ENCODE peak calls at places on chromosomes 11 and 22, in five cellular contexts. W is activated naive CD8-positive, alpha-beta T cell treated with anti-CD3 and anti-CD28 coated beads, Interleukin-2, amount 50 U/mL, for 24 hours; I is T follicular helper cell; E is T-helper 9 cell; T is activated CD4-positive, alpha-beta T cell treated with anti-CD3 and anti-CD28 coated beads for 24 hours. L is an unnamed sample.

GRCh38 chr22:29306830-29307657 is 594 bp downstream of the GAS2L1 start:
- DNase-seq in W (no peak), I (peak; percentile 22), E (peak; percentile 32), T (no peak), L (peak; percentile 72)

GRCh38 chr11:63906585-63906984 is 10.4 kb downstream of the RCOR2 start:
- DNase-seq in W (peak; percentile 60), I (peak; percentile 49), E (peak; percentile 60), T (peak; percentile 38), L (no peak)

GRCh38 chr11:4018641-4019040 is 76.0 kb upstream of the RRM1 start:
- DNase-seq in W (no peak), I (no peak), E (no peak), T (no peak), L (no peak)

GRCh38 chr11:84981296-84981695 is 645.8 kb downstream of the DLG2 start:
- DNase-seq in W (no peak), I (no peak), E (no peak), T (no peak), L (no peak)

GRCh38 chr11:6736495-6737121 is 35.2 kb downstream of the OR2AG2 start:
- DNase-seq in W (no peak), I (no peak), E (no peak), T (no peak), L (no peak)

GRCh38 chr11:43285826-43286225 is 26.0 kb upstream of the API5 start:
- DNase-seq in W (no peak), I (no peak), E (no peak), T (no peak), L (no peak)

GRCh38 chr11:93519179-93519578 is 24.0 kb downstream of the SMCO4 start:
- DNase-seq in W (no peak), I (no peak), E (no peak), T (no peak), L (no peak)

GRCh38 chr11:29432719-29433325 is 584.0 kb downstream of the KCNA4 start:
- DNase-seq in W (no peak), I (no peak), E (no peak), T (no peak), L (no peak)

GRCh38 chr11:126113515-126113957 is 50.9 kb upstream of the CDON start:
- DNase-seq in W (no peak), I (no peak), E (no peak), T (no peak), L (peak; percentile 95)

GRCh38 chr11:17413414-17414316 is 25.2 kb upstream of the KCNJ11 start:
- DNase-seq in W (no peak), I (no peak), E (no peak), T (no peak), L (no peak)

GRCh38 chr11:104570088-104570701 is 328.1 kb downstream of the CASP12 start:
- DNase-seq in W (no peak), I (no peak), E (no peak), T (no peak), L (peak; percentile 12)

GRCh38 chr11:78810489-78811090 is 235.9 kb upstream of the NARS2 start:
- DNase-seq in W (no peak), I (no peak), E (no peak), T (no peak), L (no peak)

GRCh38 chr22:47322854-47323253 is 560.4 kb downstream of the TBC1D22A start:
- DNase-seq in W (no peak), I (no peak), E (no peak), T (no peak), L (no peak)

GRCh38 chr11:414333-414857 is 404 bp downstream of the SIGIRR start:
- DNase-seq in W (no peak), I (no peak), E (no peak), T (no peak), L (no peak)

GRCh38 chr11:11027271-11027670 is 169.4 kb upstream of the ZBED5 start:
- DNase-seq in W (no peak), I (no peak), E (no peak), T (no peak), L (peak; percentile 71)

GRCh38 chr22:42562282-42562681 is 8.5 kb downstream of the SERHL2 start:
- DNase-seq in W (no peak), I (no peak), E (no peak), T (no peak), L (no peak)

GRCh38 chr11:57711414-57712255 is at the start of gene MED19:
- DNase-seq in W (peak; percentile 73), I (peak; percentile 66), E (peak; percentile 61), T (peak; percentile 56), L (peak; percentile 56)

GRCh38 chr11:121553806-121554205 is 101.0 kb upstream of the SORL1-AS1 start:
- DNase-seq in W (no peak), I (no peak), E (no peak), T (no peak), L (no peak)

GRCh38 chr22:32144875-32145274 is 14.2 kb downstream of the C22orf42 start:
- DNase-seq in W (no peak), I (no peak), E (no peak), T (no peak), L (no peak)

GRCh38 chr11:32905028-32905667 is 12.5 kb downstream of the QSER1 start:
- DNase-seq in W (no peak), I (no peak), E (no peak), T (no peak), L (no peak)

GRCh38 chr22:42873361-42873760 is 16.3 kb upstream of the ARFGAP3 start:
- DNase-seq in W (no peak), I (no peak), E (no peak), T (no peak), L (no peak)

GRCh38 chr22:26479792-26480610 is 3.6 kb downstream of the HPS4 start:
- DNase-seq in W (no peak), I (no peak), E (no peak), T (no peak), L (no peak)

GRCh38 chr11:607971-608659 is 7.6 kb downstream of the IRF7 start:
- DNase-seq in W (no peak), I (no peak), E (no peak), T (no peak), L (no peak)

GRCh38 chr22:46674906-46675305 is 54.7 kb downstream of the GRAMD4 start:
- DNase-seq in W (peak; percentile 27), I (no peak), E (no peak), T (no peak), L (no peak)

GRCh38 chr22:32823024-32823730 is 21.7 kb downstream of the TIMP3 start:
- DNase-seq in W (no peak), I (no peak), E (no peak), T (peak; percentile 6), L (no peak)

GRCh38 chr11:27234043-27234668 is 128.9 kb downstream of the CCDC34 start:
- DNase-seq in W (no peak), I (no peak), E (no peak), T (no peak), L (peak; percentile 57)

GRCh38 chr11:84412862-84413261 is 1126.7 kb upstream of the CCDC90B start:
- DNase-seq in W (no peak), I (no peak), E (no peak), T (no peak), L (no peak)

GRCh38 chr22:26536056-26536761 is 23.9 kb upstream of the TFIP11 start:
- DNase-seq in W (no peak), I (no peak), E (no peak), T (no peak), L (no peak)

GRCh38 chr11:119160151-119160550 is 8.4 kb upstream of the NLRX1 start:
- DNase-seq in W (no peak), I (no peak), E (no peak), T (no peak), L (no peak)

GRCh38 chr11:1373536-1374214 is 16.1 kb upstream of the BRSK2 start:
- DNase-seq in W (no peak), I (no peak), E (no peak), T (no peak), L (no peak)

GRCh38 chr11:86990520-86990919 is 35.3 kb upstream of the FZD4 start:
- DNase-seq in W (no peak), I (no peak), E (no peak), T (no peak), L (no peak)

GRCh38 chr11:61018059-61018458 is 46.6 kb downstream of the CD6 start:
- DNase-seq in W (no peak), I (no peak), E (no peak), T (no peak), L (no peak)

GRCh38 chr11:15704064-15704463 is 589.3 kb downstream of the INSC start:
- DNase-seq in W (no peak), I (no peak), E (no peak), T (no peak), L (no peak)

GRCh38 chr11:70423523-70424505 is 25.5 kb downstream of the CTTN start:
- DNase-seq in W (peak; percentile 58), I (no peak), E (no peak), T (peak; percentile 6), L (no peak)

GRCh38 chr11:2583605-2583958 is 116.2 kb downstream of the KCNQ1OT1 start:
- DNase-seq in W (no peak), I (no peak), E (no peak), T (no peak), L (no peak)

GRCh38 chr11:117182551-117182935 is 4.0 kb downstream of the SIDT2 start:
- DNase-seq in W (no peak), I (no peak), E (no peak), T (no peak), L (no peak)

GRCh38 chr11:73625690-73626318 is 20.6 kb upstream of the PLEKHB1 start:
- DNase-seq in W (peak; percentile 74), I (peak; percentile 59), E (peak; percentile 50), T (peak; percentile 56), L (peak; percentile 4)